ENCODE peak calls at places on chromosomes 6 and 20, in four cellular contexts. N is astrocyte of the spinal cord, I is activated B cell treated with CpG ODN at 0.5 μM for 24 hours, G is WTC11. U is an unnamed sample.

GRCh38 chr6:111625511-111626331 is 20.0 kb upstream of the TRAF3IP2 start:
- DNase-seq in N (peak), I (no peak), G (no peak), U (peak)

GRCh38 chr6:90329397-90330077 is 32.9 kb upstream of the BACH2 start:
- DNase-seq in N (no peak), I (no peak), G (no peak), U (no peak)

GRCh38 chr6:124131259-124131658 is 327.6 kb downstream of the NKAIN2 start:
- DNase-seq in N (peak), I (no peak), G (no peak), U (peak)

GRCh38 chr20:8153281-8153908 is 21.3 kb downstream of the PLCB1 start:
- DNase-seq in N (peak), I (no peak), G (no peak), U (peak)

GRCh38 chr20:10647471-10647870 is 26.3 kb downstream of the JAG1 start:
- DNase-seq in N (no peak), I (no peak), G (peak), U (peak)

GRCh38 chr6:48733581-48733980 is 622.6 kb upstream of the PTCHD4 start:
- DNase-seq in N (no peak), I (no peak), G (no peak), U (peak)

GRCh38 chr6:33854572-33855030 is 50.8 kb upstream of the MLN start:
- DNase-seq in N (no peak), I (no peak), G (no peak), U (no peak)

GRCh38 chr20:25054133-25054820 is 3.7 kb downstream of the ACSS1 start:
- DNase-seq in N (no peak), I (no peak), G (no peak), U (no peak)

GRCh38 chr6:156347251-156348049 is 429.7 kb upstream of the ARID1B start:
- DNase-seq in N (peak), I (no peak), G (no peak), U (peak)

GRCh38 chr6:37174515-37175331 is 4.8 kb downstream of the PIM1 start:
- DNase-seq in N (no peak), I (no peak), G (no peak), U (no peak)

GRCh38 chr20:13212750-13213149 is 8.3 kb upstream of the ISM1 start:
- DNase-seq in N (no peak), I (no peak), G (no peak), U (no peak)

GRCh38 chr20:35954907-35955251 is 577 bp upstream of the SCAND1 start:
- DNase-seq in N (peak), I (no peak), G (no peak), U (peak)

GRCh38 chr20:56730003-56730402 is 100.9 kb downstream of the TFAP2C start:
- DNase-seq in N (no peak), I (no peak), G (no peak), U (no peak)

GRCh38 chr6:110509617-110510231 is 33.3 kb upstream of the SLC22A16 start:
- DNase-seq in N (peak), I (no peak), G (no peak), U (peak)

GRCh38 chr20:61925555-61926252 is 140.0 kb downstream of the TAF4 start:
- DNase-seq in N (peak), I (no peak), G (no peak), U (peak)

GRCh38 chr6:167506443-167507231 is 181.8 kb downstream of the TTLL2 start:
- DNase-seq in N (no peak), I (no peak), G (no peak), U (no peak)

GRCh38 chr6:53179961-53180651 is 31.5 kb upstream of the GCM1 start:
- DNase-seq in N (peak), I (no peak), G (no peak), U (peak)

GRCh38 chr6:52514514-52514913 is 62.3 kb downstream of the TRAM2 start:
- DNase-seq in N (peak), I (no peak), G (no peak), U (peak)

U was measured in choroid plexus epithelial cell.